ENCODE peak calls at places on chromosomes 7 and 10, in eight cellular contexts. G is HAP-1; M is CD8-positive, alpha-beta T cell; D is CD8-positive, alpha-beta memory T cell; Z is body of pancreas; O is RWPE2; U is ovary; Y is BE2C. W is an unnamed sample.

GRCh38 chr10:122007415-122007814 is 18.5 kb downstream of the TACC2 start:
- DNase-seq in G (no peak), M (no peak), D (no peak), Z (no peak), O (no peak), U (no peak), Y (no peak), W (no peak)

GRCh38 chr7:154569916-154570315 is 433.0 kb downstream of the PAXIP1 start:
- DNase-seq in G (no peak), M (no peak), D (no peak), Z (no peak), O (no peak), U (no peak), Y (no peak), W (no peak)

GRCh38 chr7:134891262-134892001 is 94.9 kb upstream of the AGBL3 start:
- DNase-seq in G (peak; percentile 81), M (no peak), D (no peak), Z (peak; percentile 62), O (peak; percentile 88), U (peak; percentile 86), Y (peak; percentile 88), W (peak; percentile 61)

GRCh38 chr7:84790873-84791272 is 396.0 kb downstream of the SEMA3D start:
- DNase-seq in G (no peak), M (no peak), D (no peak), Z (no peak), O (no peak), U (no peak), Y (no peak), W (no peak)

GRCh38 chr10:102613761-102614160 is 30.5 kb upstream of the TRIM8 start:
- DNase-seq in G (no peak), M (no peak), D (no peak), Z (no peak), O (no peak), U (no peak), Y (no peak), W (no peak)

GRCh38 chr7:38006559-38006958 is 86.1 kb downstream of the EPDR1 start:
- DNase-seq in G (no peak), M (no peak), D (no peak), Z (no peak), O (no peak), U (no peak), Y (no peak), W (no peak)

GRCh38 chr7:134058980-134059379 is 68.2 kb upstream of the LRGUK start:
- DNase-seq in G (peak; percentile 37), M (no peak), D (no peak), Z (no peak), O (no peak), U (no peak), Y (no peak), W (no peak)

GRCh38 chr7:30173058-30173897 is 38.5 kb downstream of the MTURN start:
- DNase-seq in G (peak; percentile 80), M (no peak), D (no peak), Z (peak; percentile 87), O (peak; percentile 90), U (no peak), Y (peak; percentile 95), W (no peak)

GRCh38 chr10:130824230-130825014 is 487.1 kb downstream of the TCERG1L start:
- DNase-seq in G (no peak), M (no peak), D (no peak), Z (no peak), O (no peak), U (no peak), Y (no peak), W (no peak)

GRCh38 chr7:157622000-157622399 is 285.2 kb downstream of the DNAJB6 start:
- DNase-seq in G (no peak), M (peak; percentile 31), D (no peak), Z (no peak), O (no peak), U (no peak), Y (no peak), W (no peak)

GRCh38 chr7:20164420-20165145 is 52.6 kb downstream of the MACC1 start:
- DNase-seq in G (no peak), M (no peak), D (no peak), Z (no peak), O (no peak), U (no peak), Y (no peak), W (no peak)

GRCh38 chr10:79399242-79399831 is 46.1 kb downstream of the ZCCHC24 start:
- DNase-seq in G (peak; percentile 75), M (no peak), D (no peak), Z (peak; percentile 66), O (no peak), U (peak; percentile 94), Y (peak; percentile 58), W (peak; percentile 81)

GRCh38 chr7:141654551-141654950 is 47.4 kb downstream of the DENND11 start:
- DNase-seq in G (peak; percentile 77), M (peak; percentile 61), D (peak; percentile 41), Z (peak; percentile 69), O (no peak), U (no peak), Y (peak; percentile 83), W (peak; percentile 88)

GRCh38 chr7:106365252-106366005 is 80.6 kb upstream of the NAMPT start:
- DNase-seq in G (no peak), M (no peak), D (no peak), Z (peak; percentile 14), O (no peak), U (no peak), Y (no peak), W (peak; percentile 45)

GRCh38 chr7:74043523-74043951 is 15.6 kb downstream of the ELN start:
- DNase-seq in G (no peak), M (no peak), D (no peak), Z (peak; percentile 67), O (no peak), U (no peak), Y (peak; percentile 78), W (no peak)

GRCh38 chr7:19203686-19204085 is 58.5 kb upstream of the FERD3L start:
- DNase-seq in G (no peak), M (no peak), D (no peak), Z (no peak), O (no peak), U (no peak), Y (no peak), W (no peak)

GRCh38 chr7:66768865-66769832 is 28.6 kb downstream of the RABGEF1 start:
- DNase-seq in G (no peak), M (no peak), D (no peak), Z (no peak), O (no peak), U (no peak), Y (no peak), W (no peak)

GRCh38 chr10:85995791-85996190 is 370.8 kb downstream of the GRID1 start:
- DNase-seq in G (peak; percentile 48), M (no peak), D (no peak), Z (peak; percentile 30), O (no peak), U (no peak), Y (no peak), W (peak; percentile 40)

GRCh38 chr10:11162828-11163599 is 145.3 kb downstream of the CELF2 start:
- DNase-seq in G (no peak), M (peak; percentile 85), D (peak; percentile 72), Z (no peak), O (no peak), U (no peak), Y (no peak), W (peak; percentile 65)

GRCh38 chr7:16753932-16754571 is 497 bp downstream of the TSPAN13 start:
- DNase-seq in G (peak; percentile 81), M (no peak), D (no peak), Z (peak; percentile 50), O (peak; percentile 61), U (peak; percentile 46), Y (peak; percentile 56), W (peak; percentile 73)

GRCh38 chr10:6086375-6087233 is 2.2 kb upstream of the RBM17 start:
- DNase-seq in G (peak; percentile 88), M (peak; percentile 86), D (peak; percentile 67), Z (peak; percentile 95), O (no peak), U (peak; percentile 93), Y (peak; percentile 89), W (peak; percentile 94)
- H3K4me3 ChIP-seq in G (no peak overlapping the region), M (peak overlapping the region; percentile 33), D (no peak overlapping the region), Z (no peak overlapping the region), O (no peak overlapping the region), U (no peak overlapping the region), Y (peak overlapping the region; percentile 38), W (no peak overlapping the region)

DNA sequence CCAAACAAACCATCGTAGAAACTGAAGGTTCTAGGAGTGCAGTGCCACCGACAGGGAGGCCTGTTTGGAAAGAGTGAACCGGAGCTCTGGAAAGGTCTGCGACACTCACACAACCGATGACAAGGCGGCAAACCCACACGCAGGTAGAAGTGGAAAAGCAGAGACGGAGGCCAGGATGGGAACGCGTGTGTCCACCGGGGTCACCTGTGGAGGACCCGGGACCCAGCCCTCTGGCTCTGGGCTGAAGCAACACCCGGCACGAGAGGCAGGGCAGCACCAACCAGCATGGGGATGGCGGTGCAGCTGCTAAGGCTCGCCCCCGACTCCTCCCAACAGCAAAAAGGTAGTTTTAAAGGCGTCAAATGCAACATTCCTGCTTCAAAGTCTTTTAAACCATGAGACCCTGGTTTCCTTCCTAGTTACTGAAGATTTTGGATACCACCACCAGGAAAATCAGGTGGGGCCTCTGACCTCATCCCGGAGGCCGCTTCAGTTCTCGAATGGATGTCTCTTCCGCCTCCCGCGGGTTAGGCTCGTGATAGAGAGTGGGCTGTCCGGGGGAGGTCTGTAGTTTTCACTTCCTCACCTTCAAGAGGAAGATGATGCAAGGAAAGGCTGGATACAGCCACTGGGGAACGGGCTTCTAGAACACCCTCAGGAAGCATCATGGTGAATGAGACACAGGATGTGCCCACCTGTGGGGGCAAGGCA is 115.5 kb downstream of the SMURF1 start:
- DNase-seq in G (no peak), M (no peak), D (no peak), Z (no peak), O (no peak), U (peak; percentile 32), Y (no peak), W (no peak)
- H3K4me1 ChIP-seq in G (no peaks in the 10 kb centered on the region), M (no peaks in the 10 kb centered on the region), D (no peaks in the 10 kb centered on the region), Z (no peaks in the 10 kb centered on the region), O (no peaks in the 10 kb centered on the region), U (no peaks in the 10 kb centered on the region), Y (no peaks in the 10 kb centered on the region), W (peaks cover 10% of the 10 kb centered on the region)

DNA sequence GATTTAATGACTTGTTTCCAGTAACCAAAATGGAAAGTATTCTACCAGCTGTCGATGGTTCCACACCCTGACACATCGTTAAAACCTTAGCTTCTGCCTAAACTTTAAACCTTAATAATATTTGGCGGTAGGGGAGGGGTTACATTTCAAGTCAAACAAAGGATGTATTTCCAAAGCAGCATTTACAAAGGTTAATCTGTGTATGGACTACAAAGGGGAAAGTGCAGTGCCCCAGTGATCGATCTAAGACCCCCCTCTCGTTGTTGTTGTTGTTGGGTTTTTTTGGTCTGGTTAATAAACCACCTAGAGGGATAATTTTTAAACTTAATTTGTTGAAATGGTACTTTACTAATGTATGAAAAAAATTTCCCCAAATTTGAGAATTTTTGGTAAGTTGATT is 1.1 kb upstream of the STEAP2 start:
- DNase-seq in G (no peak), M (no peak), D (no peak), Z (no peak), O (no peak), U (no peak), Y (no peak), W (no peak)
- H3K4me3 ChIP-seq in G (no peak overlapping the region), M (no peak overlapping the region), D (no peak overlapping the region), Z (no peak overlapping the region), O (no peak overlapping the region), U (no peak overlapping the region), Y (no peak overlapping the region), W (no peak overlapping the region)

DNA sequence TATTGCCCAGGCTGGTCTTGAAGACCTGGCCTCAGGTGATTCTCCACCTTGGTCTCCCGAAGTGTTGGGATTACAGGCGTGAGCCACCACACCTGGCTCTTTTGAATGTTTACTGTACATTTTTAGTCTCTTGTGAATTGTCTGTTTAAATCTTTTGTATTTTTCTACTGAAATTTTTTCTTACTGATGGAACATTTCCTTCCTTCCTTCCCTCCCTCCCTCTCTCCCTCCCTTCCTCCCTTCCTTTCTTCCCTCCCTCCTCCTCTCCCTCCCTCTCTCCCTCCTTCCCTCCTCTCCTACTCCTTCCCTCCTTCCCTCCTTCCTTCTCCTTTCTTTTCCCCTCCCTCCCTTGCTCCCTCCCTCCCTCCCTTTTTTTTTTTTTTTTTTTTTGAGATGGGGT is 58.0 kb downstream of the DAGLB start:
- DNase-seq in G (no peak), M (no peak), D (no peak), Z (no peak), O (no peak), U (no peak), Y (no peak), W (no peak)
- H3K4me1 ChIP-seq in G (peaks cover 5% of the 10 kb centered on the region), M (peaks cover 17% of the 10 kb centered on the region), D (peaks cover 30% of the 10 kb centered on the region), Z (peaks cover 56% of the 10 kb centered on the region), O (peaks cover 57% of the 10 kb centered on the region), U (peaks cover 17% of the 10 kb centered on the region), Y (no peaks in the 10 kb centered on the region), W (peaks cover 51% of the 10 kb centered on the region)

W was measured in mucosa of descending colon.